ENCODE peak calls at places on chromosome 15, in seven cellular contexts. One of them, this sample, is unnamed.

GRCh38 chr15:52559022-52559421 is 9.8 kb downstream of the ARPP19 start:
- DNase-seq in mesothelial cell of epicardium: no peak
- DNase-seq in transverse colon: no peak
- DNase-seq in psoas muscle: no peak
- DNase-seq in OCI-LY7: peak
- DNase-seq in AG09319: no peak
- DNase-seq in osteocyte: no peak
- DNase-seq in this sample: no peak

GRCh38 chr15:61831505-61831921 is 228.7 kb downstream of the VPS13C start:
- DNase-seq in mesothelial cell of epicardium: no peak
- DNase-seq in transverse colon: no peak
- DNase-seq in psoas muscle: no peak
- DNase-seq in OCI-LY7: no peak
- DNase-seq in AG09319: no peak
- DNase-seq in osteocyte: peak
- DNase-seq in this sample: no peak

GRCh38 chr15:59190291-59190690 is 16.4 kb upstream of the LDHAL6B start:
- DNase-seq in mesothelial cell of epicardium: no peak
- DNase-seq in transverse colon: no peak
- DNase-seq in psoas muscle: no peak
- DNase-seq in OCI-LY7: no peak
- DNase-seq in AG09319: no peak
- DNase-seq in osteocyte: no peak
- DNase-seq in this sample: no peak

GRCh38 chr15:27490867-27491595 is 520.0 kb downstream of the GABRG3 start:
- DNase-seq in mesothelial cell of epicardium: no peak
- DNase-seq in transverse colon: no peak
- DNase-seq in psoas muscle: no peak
- DNase-seq in OCI-LY7: no peak
- DNase-seq in AG09319: no peak
- DNase-seq in osteocyte: no peak
- DNase-seq in this sample: no peak

GRCh38 chr15:80514071-80514780 is 110.0 kb downstream of the ARNT2 start:
- DNase-seq in mesothelial cell of epicardium: no peak
- DNase-seq in transverse colon: no peak
- DNase-seq in psoas muscle: no peak
- DNase-seq in OCI-LY7: no peak
- DNase-seq in AG09319: no peak
- DNase-seq in osteocyte: no peak
- DNase-seq in this sample: no peak

GRCh38 chr15:38377547-38378161 is 76.3 kb upstream of the FAM98B start:
- DNase-seq in mesothelial cell of epicardium: no peak
- DNase-seq in transverse colon: no peak
- DNase-seq in psoas muscle: no peak
- DNase-seq in OCI-LY7: no peak
- DNase-seq in AG09319: no peak
- DNase-seq in osteocyte: no peak
- DNase-seq in this sample: no peak

GRCh38 chr15:39443659-39444219 is 137.1 kb upstream of the THBS1 start:
- DNase-seq in mesothelial cell of epicardium: no peak
- DNase-seq in transverse colon: no peak
- DNase-seq in psoas muscle: no peak
- DNase-seq in OCI-LY7: no peak
- DNase-seq in AG09319: no peak
- DNase-seq in osteocyte: no peak
- DNase-seq in this sample: no peak

GRCh38 chr15:38650384-38650783 is 85.8 kb upstream of the RASGRP1 start:
- DNase-seq in mesothelial cell of epicardium: no peak
- DNase-seq in transverse colon: no peak
- DNase-seq in psoas muscle: no peak
- DNase-seq in OCI-LY7: peak
- DNase-seq in AG09319: no peak
- DNase-seq in osteocyte: no peak
- DNase-seq in this sample: no peak

GRCh38 chr15:67906382-67906781 is 66.5 kb upstream of the RNU6-1 start:
- DNase-seq in mesothelial cell of epicardium: no peak
- DNase-seq in transverse colon: no peak
- DNase-seq in psoas muscle: no peak
- DNase-seq in OCI-LY7: peak
- DNase-seq in AG09319: no peak
- DNase-seq in osteocyte: no peak
- DNase-seq in this sample: no peak

GRCh38 chr15:100809151-100809550 is 70.5 kb upstream of the ALDH1A3 start:
- DNase-seq in mesothelial cell of epicardium: no peak
- DNase-seq in transverse colon: no peak
- DNase-seq in psoas muscle: no peak
- DNase-seq in OCI-LY7: no peak
- DNase-seq in AG09319: no peak
- DNase-seq in osteocyte: no peak
- DNase-seq in this sample: no peak

GRCh38 chr15:101368086-101368780 is 73.2 kb upstream of the SNRPA1 start:
- DNase-seq in mesothelial cell of epicardium: no peak
- DNase-seq in transverse colon: no peak
- DNase-seq in psoas muscle: peak
- DNase-seq in OCI-LY7: no peak
- DNase-seq in AG09319: no peak
- DNase-seq in osteocyte: no peak
- DNase-seq in this sample: no peak

GRCh38 chr15:65957451-65957850 is 88.2 kb downstream of the RAB11A start:
- DNase-seq in mesothelial cell of epicardium: no peak
- DNase-seq in transverse colon: no peak
- DNase-seq in psoas muscle: no peak
- DNase-seq in OCI-LY7: no peak
- DNase-seq in AG09319: no peak
- DNase-seq in osteocyte: no peak
- DNase-seq in this sample: no peak

GRCh38 chr15:98920091-98920880 is 87.3 kb downstream of the PGPEP1L start:
- DNase-seq in mesothelial cell of epicardium: no peak
- DNase-seq in transverse colon: no peak
- DNase-seq in psoas muscle: no peak
- DNase-seq in OCI-LY7: no peak
- DNase-seq in AG09319: no peak
- DNase-seq in osteocyte: no peak
- DNase-seq in this sample: no peak

GRCh38 chr15:90530250-90531051 is 728 bp downstream of the CRTC3 start:
- DNase-seq in mesothelial cell of epicardium: peak
- DNase-seq in transverse colon: peak
- DNase-seq in psoas muscle: peak
- DNase-seq in OCI-LY7: peak
- DNase-seq in AG09319: no peak
- DNase-seq in osteocyte: peak
- DNase-seq in this sample: no peak

GRCh38 chr15:100201376-100202280 is 140.1 kb downstream of the ADAMTS17 start:
- DNase-seq in mesothelial cell of epicardium: peak
- DNase-seq in transverse colon: no peak
- DNase-seq in psoas muscle: no peak
- DNase-seq in OCI-LY7: peak
- DNase-seq in AG09319: no peak
- DNase-seq in osteocyte: no peak
- DNase-seq in this sample: no peak

GRCh38 chr15:25670025-25670554 is 193.0 kb downstream of the ATP10A start:
- DNase-seq in mesothelial cell of epicardium: peak
- DNase-seq in transverse colon: peak
- DNase-seq in psoas muscle: peak
- DNase-seq in OCI-LY7: no peak
- DNase-seq in AG09319: no peak
- DNase-seq in osteocyte: peak
- DNase-seq in this sample: peak

GRCh38 chr15:51077565-51078153 is 17.0 kb downstream of the TNFAIP8L3 start:
- DNase-seq in mesothelial cell of epicardium: no peak
- DNase-seq in transverse colon: peak
- DNase-seq in psoas muscle: peak
- DNase-seq in OCI-LY7: peak
- DNase-seq in AG09319: no peak
- DNase-seq in osteocyte: no peak
- DNase-seq in this sample: no peak

GRCh38 chr15:64991536-64992135 is 1.9 kb upstream of the SPG21 start:
- DNase-seq in mesothelial cell of epicardium: no peak
- DNase-seq in transverse colon: no peak
- DNase-seq in psoas muscle: no peak
- DNase-seq in OCI-LY7: no peak
- DNase-seq in AG09319: no peak
- DNase-seq in osteocyte: no peak
- DNase-seq in this sample: no peak

GRCh38 chr15:86663304-86663703 is 583.6 kb downstream of the AGBL1 start:
- DNase-seq in mesothelial cell of epicardium: no peak
- DNase-seq in transverse colon: no peak
- DNase-seq in psoas muscle: no peak
- DNase-seq in OCI-LY7: no peak
- DNase-seq in AG09319: no peak
- DNase-seq in osteocyte: no peak
- DNase-seq in this sample: no peak

GRCh38 chr15:48021336-48022086 is 99.3 kb upstream of the SLC24A5 start:
- DNase-seq in mesothelial cell of epicardium: no peak
- DNase-seq in transverse colon: no peak
- DNase-seq in psoas muscle: no peak
- DNase-seq in OCI-LY7: no peak
- DNase-seq in AG09319: no peak
- DNase-seq in osteocyte: no peak
- DNase-seq in this sample: no peak

GRCh38 chr15:29035571-29036285 is 150.0 kb downstream of the APBA2 start:
- DNase-seq in mesothelial cell of epicardium: no peak
- DNase-seq in transverse colon: no peak
- DNase-seq in psoas muscle: no peak
- DNase-seq in OCI-LY7: no peak
- DNase-seq in AG09319: no peak
- DNase-seq in osteocyte: peak
- DNase-seq in this sample: no peak

GRCh38 chr15:39281094-39281493 is 299.8 kb upstream of the THBS1 start:
- DNase-seq in mesothelial cell of epicardium: no peak
- DNase-seq in transverse colon: no peak
- DNase-seq in psoas muscle: no peak
- DNase-seq in OCI-LY7: no peak
- DNase-seq in AG09319: no peak
- DNase-seq in osteocyte: no peak
- DNase-seq in this sample: no peak

GRCh38 chr15:63601026-63601726 is 4.0 kb downstream of the FBXL22 start:
- DNase-seq in mesothelial cell of epicardium: peak
- DNase-seq in transverse colon: peak
- DNase-seq in psoas muscle: peak
- DNase-seq in OCI-LY7: no peak
- DNase-seq in AG09319: no peak
- DNase-seq in osteocyte: no peak
- DNase-seq in this sample: no peak
- TF ChIP-seq CTCF in mesothelial cell of epicardium: no peak
- TF ChIP-seq CTCF in transverse colon: peak
- TF ChIP-seq CTCF in psoas muscle: no peak
- TF ChIP-seq CTCF in OCI-LY7: no peak
- TF ChIP-seq CTCF in AG09319: no peak
- TF ChIP-seq CTCF in osteocyte: no peak
- TF ChIP-seq CTCF in this sample: peak

DNA sequence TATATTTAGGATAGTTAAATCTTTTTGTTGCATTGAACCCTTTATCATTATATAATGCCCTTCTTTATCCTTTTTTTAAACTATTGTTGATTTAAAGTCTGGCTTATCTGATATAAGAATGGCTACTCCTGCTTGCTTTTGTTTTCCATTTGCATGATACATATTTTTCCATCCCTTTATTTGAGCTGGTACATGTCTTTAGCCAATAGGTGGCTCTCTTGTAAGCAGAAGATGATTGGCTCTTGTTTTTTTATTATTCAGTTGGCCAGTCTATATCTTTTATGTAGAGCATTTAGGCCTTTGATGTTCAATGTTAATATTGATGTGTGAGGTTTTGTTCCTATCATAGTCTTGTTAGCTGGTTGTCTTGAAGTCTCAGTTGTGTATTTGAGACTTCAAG is 99.5 kb upstream of the MCTP2 start:
- DNase-seq in mesothelial cell of epicardium: no peak
- DNase-seq in transverse colon: no peak
- DNase-seq in psoas muscle: no peak
- DNase-seq in OCI-LY7: peak
- DNase-seq in AG09319: no peak
- DNase-seq in osteocyte: no peak
- DNase-seq in this sample: no peak
- TF ChIP-seq CTCF in mesothelial cell of epicardium: no peak
- TF ChIP-seq CTCF in transverse colon: no peak
- TF ChIP-seq CTCF in psoas muscle: no peak
- TF ChIP-seq CTCF in OCI-LY7: peak
- TF ChIP-seq CTCF in AG09319: peak
- TF ChIP-seq CTCF in osteocyte: no peak
- TF ChIP-seq CTCF in this sample: peak

GRCh38 chr15:57111002-57111401 is 192.6 kb downstream of the TCF12 start:
- DNase-seq in mesothelial cell of epicardium: no peak
- DNase-seq in transverse colon: no peak
- DNase-seq in psoas muscle: no peak
- DNase-seq in OCI-LY7: no peak
- DNase-seq in AG09319: no peak
- DNase-seq in osteocyte: no peak
- DNase-seq in this sample: no peak
- TF ChIP-seq CTCF in mesothelial cell of epicardium: no peak
- TF ChIP-seq CTCF in transverse colon: no peak
- TF ChIP-seq CTCF in psoas muscle: peak
- TF ChIP-seq CTCF in OCI-LY7: no peak
- TF ChIP-seq CTCF in AG09319: no peak
- TF ChIP-seq CTCF in osteocyte: peak
- TF ChIP-seq CTCF in this sample: peak

DNA sequence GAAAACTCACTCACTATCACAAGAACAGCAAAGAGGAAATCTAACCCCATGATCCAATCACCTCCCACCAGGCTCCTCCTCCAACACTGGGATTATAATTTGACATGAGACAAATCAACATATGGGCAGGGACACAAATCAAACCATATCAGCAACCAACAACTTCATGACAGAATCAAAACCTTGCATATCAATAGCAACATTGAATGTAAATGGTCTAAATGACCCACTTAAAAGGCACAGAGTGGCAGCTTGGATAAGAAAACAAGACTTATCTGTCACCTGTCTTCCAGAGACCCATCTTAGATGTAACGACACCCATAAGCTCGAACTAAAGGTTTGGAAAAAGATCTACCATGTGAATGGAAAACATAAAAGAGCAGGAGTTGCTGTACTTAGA is 40.8 kb downstream of the HDGFL3 start:
- DNase-seq in mesothelial cell of epicardium: no peak
- DNase-seq in transverse colon: no peak
- DNase-seq in psoas muscle: no peak
- DNase-seq in OCI-LY7: no peak
- DNase-seq in AG09319: no peak
- DNase-seq in osteocyte: no peak
- DNase-seq in this sample: no peak
- TF ChIP-seq CTCF in mesothelial cell of epicardium: no peak
- TF ChIP-seq CTCF in transverse colon: no peak
- TF ChIP-seq CTCF in psoas muscle: no peak
- TF ChIP-seq CTCF in OCI-LY7: no peak
- TF ChIP-seq CTCF in AG09319: no peak
- TF ChIP-seq CTCF in osteocyte: no peak
- TF ChIP-seq CTCF in this sample: no peak

This sample was measured in chondrocyte.